ENCODE peak calls at places on chromosomes 3 and 15, in six cellular contexts. E is hepatic stellate cell; G is HCT116; X is activated naive CD4-positive, alpha-beta T cell; H is GM23248; V is B cell. L is an unnamed sample.

GRCh38 chr15:88985547-88986393 is 72.6 kb upstream of the MFGE8 start:
- DNase-seq in E (no peak), X (no peak), V (no peak), H (no peak), G (no peak), L (no peak)

GRCh38 chr15:101525087-101525669 is 35.7 kb upstream of the PCSK6 start:
- DNase-seq in H (no peak), E (no peak), V (no peak), X (no peak), G (no peak), L (no peak)

GRCh38 chr15:84929795-84930371 is 45.4 kb downstream of the SLC28A1 start:
- DNase-seq in X (no peak), E (peak), V (no peak), G (peak), H (peak), L (peak)

GRCh38 chr3:169394316-169394715 is 269.2 kb downstream of the MECOM start:
- DNase-seq in X (no peak), G (no peak), E (no peak), H (no peak), V (no peak), L (no peak)

GRCh38 chr3:17144665-17144993 is 259.9 kb downstream of the PLCL2 start:
- DNase-seq in V (no peak), G (no peak), E (no peak), X (no peak), H (no peak), L (no peak)

GRCh38 chr15:56856934-56857333 is 61.5 kb upstream of the TCF12 start:
- DNase-seq in G (no peak), X (no peak), E (no peak), V (no peak), H (no peak), L (no peak)

GRCh38 chr15:51097553-51098330 is 3.0 kb upstream of the TNFAIP8L3 start:
- DNase-seq in E (peak), H (peak), V (no peak), G (no peak), X (no peak), L (no peak)

GRCh38 chr3:14915636-14916222 is 31.7 kb upstream of the NR2C2 start:
- DNase-seq in E (no peak), H (peak), G (no peak), X (no peak), V (no peak), L (no peak)

GRCh38 chr15:76793162-76793561 is 112.0 kb downstream of the SCAPER start:
- DNase-seq in E (no peak), V (no peak), H (no peak), G (no peak), X (no peak), L (no peak)

GRCh38 chr15:33111051-33111451 is 83.5 kb downstream of the FMN1 start:
- DNase-seq in H (peak), X (no peak), G (no peak), V (no peak), E (no peak), L (no peak)

GRCh38 chr3:134364061-134364935 is 9.9 kb downstream of the AMOTL2 start:
- DNase-seq in G (peak), E (peak), V (no peak), H (peak), X (no peak), L (peak)

GRCh38 chr3:179608931-179609720 is 4.5 kb downstream of the NDUFB5 start:
- DNase-seq in E (no peak), X (no peak), V (peak), G (no peak), H (no peak), L (no peak)

GRCh38 chr3:162390891-162391290 is 894.3 kb downstream of the OTOL1 start:
- DNase-seq in E (peak), V (no peak), G (peak), H (peak), X (no peak), L (no peak)

GRCh38 chr3:14605070-14605469 is 46.5 kb upstream of the CCDC174 start:
- DNase-seq in H (peak), V (no peak), E (peak), X (no peak), G (no peak), L (no peak)

GRCh38 chr3:146164951-146165350 is 4.0 kb upstream of the PLOD2 start:
- DNase-seq in X (no peak), G (no peak), E (no peak), H (no peak), V (no peak), L (no peak)

GRCh38 chr3:109254760-109255159 is 61.6 kb downstream of the DPPA2 start:
- DNase-seq in G (no peak), E (no peak), X (no peak), V (no peak), H (no peak), L (no peak)

GRCh38 chr3:40930772-40931171 is 268.5 kb upstream of the CTNNB1 start:
- DNase-seq in E (no peak), V (no peak), X (no peak), G (no peak), H (no peak), L (no peak)

GRCh38 chr3:184651945-184652344 is 59.9 kb downstream of the MAGEF1 start:
- DNase-seq in X (no peak), V (no peak), H (no peak), G (no peak), E (no peak), L (no peak)

GRCh38 chr3:4326868-4327267 is 23.7 kb downstream of the SETMAR start:
- DNase-seq in V (no peak), H (no peak), G (no peak), X (no peak), E (no peak), L (no peak)

GRCh38 chr3:184211297-184211696 is 18.1 kb upstream of the VWA5B2 start:
- DNase-seq in X (no peak), H (no peak), E (no peak), V (no peak), G (no peak), L (no peak)

GRCh38 chr15:72285927-72286516 is 13.7 kb upstream of the PARP6 start:
- DNase-seq in E (no peak), H (peak), G (peak), X (peak), V (peak), L (no peak)

GRCh38 chr3:123390865-123391613 is 57.9 kb downstream of the ADCY5 start:
- DNase-seq in X (no peak), G (no peak), E (no peak), H (peak), V (no peak), L (no peak)

GRCh38 chr15:64893481-64894394 is 18.0 kb upstream of the ANKDD1A start:
- DNase-seq in H (peak), X (peak), V (peak), G (peak), E (peak), L (peak)

GRCh38 chr3:50303038-50303815 is at the start of gene HYAL1:
- DNase-seq in V (no peak), X (no peak), G (peak), E (no peak), H (no peak), L (no peak)